ENCODE peak calls at places on chromosome 10, in eight cellular contexts. One of them, this sample, is unnamed.

GRCh38 chr10:101441539-101442455 is 87.8 kb downstream of the BTRC start:
- DNase-seq in gastrocnemius medialis: peak; percentile 13
- DNase-seq in GM12864: peak; percentile 18
- DNase-seq in GM23248: peak; percentile 73
- DNase-seq in retinal pigment epithelial cell: peak; percentile 33
- DNase-seq in Panc1: peak; percentile 54
- DNase-seq in IMR-90: peak; percentile 78
- DNase-seq in HFF-Myc: peak; percentile 44
- DNase-seq in this sample: peak; percentile 69

GRCh38 chr10:30413996-30414576 is 19.9 kb upstream of the MAP3K8 start:
- DNase-seq in HFF-Myc: no peak
- DNase-seq in GM23248: peak; percentile 83
- DNase-seq in gastrocnemius medialis: no peak
- DNase-seq in retinal pigment epithelial cell: no peak
- DNase-seq in GM12864: no peak
- DNase-seq in IMR-90: peak; percentile 71
- DNase-seq in Panc1: no peak
- DNase-seq in this sample: no peak

GRCh38 chr10:5960070-5960972 is 17.0 kb downstream of the IL15RA start:
- DNase-seq in HFF-Myc: no peak
- DNase-seq in IMR-90: peak; percentile 73
- DNase-seq in GM23248: peak; percentile 21
- DNase-seq in gastrocnemius medialis: peak; percentile 4
- DNase-seq in GM12864: no peak
- DNase-seq in Panc1: no peak
- DNase-seq in retinal pigment epithelial cell: no peak
- DNase-seq in this sample: peak; percentile 46

GRCh38 chr10:34697366-34698247 is 117.5 kb downstream of the PARD3 start:
- DNase-seq in IMR-90: no peak
- DNase-seq in GM23248: no peak
- DNase-seq in GM12864: no peak
- DNase-seq in gastrocnemius medialis: no peak
- DNase-seq in HFF-Myc: no peak
- DNase-seq in retinal pigment epithelial cell: no peak
- DNase-seq in Panc1: no peak
- DNase-seq in this sample: peak; percentile 22

GRCh38 chr10:79139124-79139835 is 70.5 kb downstream of the ZMIZ1 start:
- DNase-seq in Panc1: no peak
- DNase-seq in GM12864: no peak
- DNase-seq in IMR-90: peak; percentile 97
- DNase-seq in gastrocnemius medialis: peak; percentile 67
- DNase-seq in GM23248: peak; percentile 70
- DNase-seq in HFF-Myc: no peak
- DNase-seq in retinal pigment epithelial cell: peak; percentile 87
- DNase-seq in this sample: no peak

GRCh38 chr10:43809211-43809930 is 160.7 kb upstream of the ZNF32 start:
- DNase-seq in retinal pigment epithelial cell: no peak
- DNase-seq in gastrocnemius medialis: no peak
- DNase-seq in Panc1: no peak
- DNase-seq in GM12864: no peak
- DNase-seq in HFF-Myc: peak; percentile 88
- DNase-seq in IMR-90: peak; percentile 93
- DNase-seq in GM23248: peak; percentile 94
- DNase-seq in this sample: peak; percentile 16

GRCh38 chr10:96613565-96613964 is 26.8 kb upstream of the TM9SF3 start:
- DNase-seq in retinal pigment epithelial cell: no peak
- DNase-seq in GM12864: no peak
- DNase-seq in IMR-90: peak; percentile 3
- DNase-seq in HFF-Myc: no peak
- DNase-seq in gastrocnemius medialis: no peak
- DNase-seq in GM23248: peak; percentile 51
- DNase-seq in Panc1: no peak
- DNase-seq in this sample: no peak

GRCh38 chr10:77524300-77524711 is 113.3 kb downstream of the KCNMA1 start:
- DNase-seq in IMR-90: peak; percentile 87
- DNase-seq in Panc1: no peak
- DNase-seq in GM12864: no peak
- DNase-seq in GM23248: peak; percentile 87
- DNase-seq in HFF-Myc: no peak
- DNase-seq in gastrocnemius medialis: no peak
- DNase-seq in retinal pigment epithelial cell: no peak
- DNase-seq in this sample: peak; percentile 5

GRCh38 chr10:17216901-17217395 is 11.1 kb upstream of the VIM start:
- DNase-seq in Panc1: no peak
- DNase-seq in IMR-90: no peak
- DNase-seq in GM12864: no peak
- DNase-seq in GM23248: peak; percentile 65
- DNase-seq in gastrocnemius medialis: no peak
- DNase-seq in retinal pigment epithelial cell: no peak
- DNase-seq in HFF-Myc: no peak
- DNase-seq in this sample: no peak

GRCh38 chr10:102467318-102467717 is 16.0 kb upstream of the C10orf95 start:
- DNase-seq in retinal pigment epithelial cell: no peak
- DNase-seq in GM12864: no peak
- DNase-seq in Panc1: no peak
- DNase-seq in HFF-Myc: no peak
- DNase-seq in gastrocnemius medialis: no peak
- DNase-seq in IMR-90: no peak
- DNase-seq in GM23248: no peak
- DNase-seq in this sample: no peak
- H3K4me3 ChIP-seq in retinal pigment epithelial cell: no peak overlapping the region
- H3K4me3 ChIP-seq in GM12864: no peak overlapping the region
- H3K4me3 ChIP-seq in Panc1: no peak overlapping the region
- H3K4me3 ChIP-seq in HFF-Myc: no peak overlapping the region
- H3K4me3 ChIP-seq in gastrocnemius medialis: no peak overlapping the region
- H3K4me3 ChIP-seq in IMR-90: no peak overlapping the region
- H3K4me3 ChIP-seq in GM23248: no peak overlapping the region
- H3K4me3 ChIP-seq in this sample: no peak overlapping the region

GRCh38 chr10:49398000-49398861 is 2.3 kb upstream of the DRGX start:
- DNase-seq in HFF-Myc: no peak
- DNase-seq in gastrocnemius medialis: no peak
- DNase-seq in GM12864: no peak
- DNase-seq in IMR-90: peak; percentile 28
- DNase-seq in Panc1: no peak
- DNase-seq in GM23248: peak; percentile 64
- DNase-seq in retinal pigment epithelial cell: no peak
- DNase-seq in this sample: peak; percentile 92

GRCh38 chr10:49398986-49399385 is 3.1 kb upstream of the DRGX start:
- DNase-seq in IMR-90: no peak
- DNase-seq in Panc1: no peak
- DNase-seq in GM12864: no peak
- DNase-seq in gastrocnemius medialis: no peak
- DNase-seq in HFF-Myc: no peak
- DNase-seq in GM23248: no peak
- DNase-seq in retinal pigment epithelial cell: no peak
- DNase-seq in this sample: no peak

GRCh38 chr10:49395741-49396665 is at the start of gene DRGX:
- DNase-seq in GM12864: no peak
- DNase-seq in Panc1: no peak
- DNase-seq in retinal pigment epithelial cell: no peak
- DNase-seq in gastrocnemius medialis: no peak
- DNase-seq in IMR-90: no peak
- DNase-seq in GM23248: peak; percentile 19
- DNase-seq in HFF-Myc: no peak
- DNase-seq in this sample: peak; percentile 73

GRCh38 chr10:49396666-49396999 is 744 bp upstream of the DRGX start:
- DNase-seq in GM23248: no peak
- DNase-seq in GM12864: no peak
- DNase-seq in HFF-Myc: no peak
- DNase-seq in Panc1: no peak
- DNase-seq in retinal pigment epithelial cell: no peak
- DNase-seq in gastrocnemius medialis: no peak
- DNase-seq in IMR-90: no peak
- DNase-seq in this sample: no peak

DNA sequence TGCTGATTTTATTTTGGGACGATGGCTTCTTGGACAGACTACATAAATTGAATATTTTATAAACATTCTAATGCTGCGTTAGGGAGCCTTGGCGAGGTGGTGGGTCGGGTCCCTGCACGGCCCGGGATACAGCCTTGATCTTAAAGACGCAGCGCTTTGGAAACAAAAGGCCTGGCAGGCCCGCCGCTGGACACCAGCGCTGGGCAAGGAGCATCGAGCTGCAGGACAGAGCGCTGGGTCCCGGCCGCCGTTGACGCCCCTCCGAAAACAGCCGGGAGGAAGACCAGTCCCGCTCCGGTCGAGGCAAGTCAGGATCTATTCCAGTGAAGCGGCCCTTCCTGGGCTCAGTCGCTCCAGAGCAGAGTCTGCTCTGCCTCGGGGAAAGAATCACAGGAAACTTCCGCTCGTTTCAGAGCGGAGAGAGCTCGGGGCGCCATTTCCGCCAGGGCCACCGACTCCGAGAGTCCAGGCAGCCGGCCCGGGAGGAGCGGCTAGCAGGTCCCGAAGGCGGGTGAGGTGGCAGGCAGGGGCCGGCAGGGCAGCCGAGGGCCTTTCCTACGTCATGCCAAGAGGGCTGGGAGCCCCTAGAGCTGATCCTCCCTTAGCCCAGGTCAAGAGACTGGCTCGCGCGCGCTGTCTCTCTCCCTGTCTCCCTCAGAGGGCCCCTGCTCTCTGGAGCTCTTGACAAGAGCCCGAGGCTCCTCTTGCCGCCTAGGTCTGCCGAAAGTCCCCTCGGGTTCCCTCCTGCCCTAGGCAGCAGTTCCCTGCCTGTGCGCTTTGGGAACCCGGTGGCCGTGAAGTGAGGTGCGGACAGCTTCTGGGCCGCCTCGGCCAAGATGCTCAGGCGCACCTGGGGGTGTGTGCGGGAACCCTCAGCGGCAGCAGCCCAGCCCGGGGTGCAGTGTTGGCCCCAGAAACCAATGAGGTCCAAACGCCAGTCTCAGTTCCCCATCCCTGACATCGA is 1.4 kb upstream of the DRGX start:
- DNase-seq in gastrocnemius medialis: no peak
- DNase-seq in Panc1: no peak
- DNase-seq in retinal pigment epithelial cell: no peak
- DNase-seq in GM23248: no peak
- DNase-seq in HFF-Myc: no peak
- DNase-seq in IMR-90: no peak
- DNase-seq in GM12864: no peak
- DNase-seq in this sample: peak; percentile 76
- H3K4me3 ChIP-seq in gastrocnemius medialis: no peak overlapping the region
- H3K4me3 ChIP-seq in Panc1: no peak overlapping the region
- H3K4me3 ChIP-seq in retinal pigment epithelial cell: peak overlapping the region; percentile 4
- H3K4me3 ChIP-seq in GM23248: no peak overlapping the region
- H3K4me3 ChIP-seq in HFF-Myc: no peak overlapping the region
- H3K4me3 ChIP-seq in IMR-90: no peak overlapping the region
- H3K4me3 ChIP-seq in GM12864: no peak overlapping the region
- H3K4me3 ChIP-seq in this sample: peak overlapping the region; percentile 56

GRCh38 chr10:8296742-8297101 is 242.2 kb downstream of the GATA3 start:
- DNase-seq in IMR-90: no peak
- DNase-seq in GM12864: no peak
- DNase-seq in gastrocnemius medialis: no peak
- DNase-seq in Panc1: no peak
- DNase-seq in GM23248: no peak
- DNase-seq in retinal pigment epithelial cell: no peak
- DNase-seq in HFF-Myc: no peak
- DNase-seq in this sample: no peak

GRCh38 chr10:8296090-8296741 is 241.7 kb downstream of the GATA3 start:
- DNase-seq in IMR-90: no peak
- DNase-seq in GM23248: no peak
- DNase-seq in gastrocnemius medialis: no peak
- DNase-seq in Panc1: no peak
- DNase-seq in HFF-Myc: no peak
- DNase-seq in retinal pigment epithelial cell: no peak
- DNase-seq in GM12864: no peak
- DNase-seq in this sample: peak; percentile 78

GRCh38 chr10:8297107-8297506 is 242.6 kb downstream of the GATA3 start:
- DNase-seq in GM23248: no peak
- DNase-seq in IMR-90: no peak
- DNase-seq in gastrocnemius medialis: no peak
- DNase-seq in HFF-Myc: no peak
- DNase-seq in GM12864: no peak
- DNase-seq in Panc1: no peak
- DNase-seq in retinal pigment epithelial cell: no peak
- DNase-seq in this sample: no peak

GRCh38 chr10:8295311-8295710 is 240.8 kb downstream of the GATA3 start:
- DNase-seq in GM12864: no peak
- DNase-seq in Panc1: no peak
- DNase-seq in IMR-90: no peak
- DNase-seq in HFF-Myc: no peak
- DNase-seq in gastrocnemius medialis: no peak
- DNase-seq in GM23248: no peak
- DNase-seq in retinal pigment epithelial cell: no peak
- DNase-seq in this sample: no peak

GRCh38 chr10:8294779-8295178 is 240.3 kb downstream of the GATA3 start:
- DNase-seq in GM23248: no peak
- DNase-seq in gastrocnemius medialis: no peak
- DNase-seq in Panc1: no peak
- DNase-seq in GM12864: no peak
- DNase-seq in HFF-Myc: no peak
- DNase-seq in retinal pigment epithelial cell: no peak
- DNase-seq in IMR-90: no peak
- DNase-seq in this sample: no peak
- H3K4me3 ChIP-seq in GM23248: no peak overlapping the region
- H3K4me3 ChIP-seq in gastrocnemius medialis: no peak overlapping the region
- H3K4me3 ChIP-seq in Panc1: no peak overlapping the region
- H3K4me3 ChIP-seq in GM12864: no peak overlapping the region
- H3K4me3 ChIP-seq in HFF-Myc: no peak overlapping the region
- H3K4me3 ChIP-seq in retinal pigment epithelial cell: no peak overlapping the region
- H3K4me3 ChIP-seq in IMR-90: no peak overlapping the region
- H3K4me3 ChIP-seq in this sample: no peak overlapping the region

GRCh38 chr10:22341936-22342222 is 3.4 kb upstream of the SPAG6 start:
- DNase-seq in GM23248: no peak
- DNase-seq in Panc1: no peak
- DNase-seq in gastrocnemius medialis: no peak
- DNase-seq in retinal pigment epithelial cell: no peak
- DNase-seq in HFF-Myc: no peak
- DNase-seq in GM12864: no peak
- DNase-seq in IMR-90: no peak
- DNase-seq in this sample: no peak

GRCh38 chr10:22340362-22341189 is 4.7 kb upstream of the SPAG6 start:
- DNase-seq in HFF-Myc: peak; percentile 72
- DNase-seq in retinal pigment epithelial cell: no peak
- DNase-seq in Panc1: peak; percentile 73
- DNase-seq in GM12864: no peak
- DNase-seq in IMR-90: peak; percentile 82
- DNase-seq in gastrocnemius medialis: peak; percentile 52
- DNase-seq in GM23248: peak; percentile 83
- DNase-seq in this sample: peak; percentile 86

GRCh38 chr10:22338260-22338894 is 6.9 kb upstream of the SPAG6 start:
- DNase-seq in retinal pigment epithelial cell: no peak
- DNase-seq in GM12864: no peak
- DNase-seq in GM23248: no peak
- DNase-seq in gastrocnemius medialis: no peak
- DNase-seq in HFF-Myc: no peak
- DNase-seq in Panc1: no peak
- DNase-seq in IMR-90: no peak
- DNase-seq in this sample: no peak

GRCh38 chr10:22341190-22341935 is 3.9 kb upstream of the SPAG6 start:
- DNase-seq in Panc1: no peak
- DNase-seq in IMR-90: peak; percentile 15
- DNase-seq in GM23248: peak; percentile 69
- DNase-seq in HFF-Myc: no peak
- DNase-seq in GM12864: no peak
- DNase-seq in retinal pigment epithelial cell: no peak
- DNase-seq in gastrocnemius medialis: no peak
- DNase-seq in this sample: no peak

GRCh38 chr10:22339761-22340361 is 5.4 kb upstream of the SPAG6 start:
- DNase-seq in retinal pigment epithelial cell: no peak
- DNase-seq in IMR-90: no peak
- DNase-seq in GM12864: no peak
- DNase-seq in HFF-Myc: no peak
- DNase-seq in GM23248: no peak
- DNase-seq in Panc1: no peak
- DNase-seq in gastrocnemius medialis: no peak
- DNase-seq in this sample: no peak
- H3K4me3 ChIP-seq in retinal pigment epithelial cell: peak overlapping the region; percentile 73
- H3K4me3 ChIP-seq in IMR-90: peak overlapping the region; percentile 74
- H3K4me3 ChIP-seq in GM12864: peak overlapping the region; percentile 71
- H3K4me3 ChIP-seq in HFF-Myc: peak overlapping the region; percentile 58
- H3K4me3 ChIP-seq in GM23248: peak overlapping the region; percentile 86
- H3K4me3 ChIP-seq in Panc1: peak overlapping the region; percentile 67
- H3K4me3 ChIP-seq in gastrocnemius medialis: peak overlapping the region; percentile 73
- H3K4me3 ChIP-seq in this sample: peak overlapping the region; percentile 79

GRCh38 chr10:116688241-116688711 is 54.1 kb downstream of the HSPA12A start:
- DNase-seq in GM23248: peak; percentile 80
- DNase-seq in HFF-Myc: no peak
- DNase-seq in IMR-90: peak; percentile 80
- DNase-seq in gastrocnemius medialis: no peak
- DNase-seq in GM12864: no peak
- DNase-seq in retinal pigment epithelial cell: no peak
- DNase-seq in Panc1: no peak
- DNase-seq in this sample: peak; percentile 76
- H3K4me3 ChIP-seq in GM23248: peak overlapping the region; percentile 54
- H3K4me3 ChIP-seq in HFF-Myc: no peak overlapping the region
- H3K4me3 ChIP-seq in IMR-90: peak overlapping the region; percentile 9
- H3K4me3 ChIP-seq in gastrocnemius medialis: no peak overlapping the region
- H3K4me3 ChIP-seq in GM12864: no peak overlapping the region
- H3K4me3 ChIP-seq in retinal pigment epithelial cell: no peak overlapping the region
- H3K4me3 ChIP-seq in Panc1: no peak overlapping the region
- H3K4me3 ChIP-seq in this sample: no peak overlapping the region

This sample was measured in endodermal cell.